ENCODE peak calls at places on chromosomes 11 and 22, in five cellular contexts. One of them, this sample, is unnamed.

GRCh38 chr11:18633256-18634139 is 644 bp downstream of the SPTY2D1 start:
- DNase-seq in heart left ventricle: no peak
- DNase-seq in IMR-90: peak
- DNase-seq in body of pancreas: no peak
- DNase-seq in esophagus squamous epithelium: no peak
- DNase-seq in this sample: no peak

GRCh38 chr22:39332441-39333064 is 13.1 kb upstream of the RPL3 start:
- DNase-seq in heart left ventricle: no peak
- DNase-seq in IMR-90: no peak
- DNase-seq in body of pancreas: peak
- DNase-seq in esophagus squamous epithelium: no peak
- DNase-seq in this sample: no peak

GRCh38 chr22:46697811-46698515 is 40.1 kb downstream of the CERK start:
- DNase-seq in heart left ventricle: no peak
- DNase-seq in IMR-90: no peak
- DNase-seq in body of pancreas: no peak
- DNase-seq in esophagus squamous epithelium: no peak
- DNase-seq in this sample: no peak

GRCh38 chr11:84097186-84097585 is 811.0 kb upstream of the CCDC90B start:
- DNase-seq in heart left ventricle: no peak
- DNase-seq in IMR-90: no peak
- DNase-seq in body of pancreas: no peak
- DNase-seq in esophagus squamous epithelium: no peak
- DNase-seq in this sample: no peak

GRCh38 chr22:33162196-33162595 is 104.0 kb upstream of the SYN3 start:
- DNase-seq in heart left ventricle: no peak
- DNase-seq in IMR-90: no peak
- DNase-seq in body of pancreas: no peak
- DNase-seq in esophagus squamous epithelium: no peak
- DNase-seq in this sample: no peak

GRCh38 chr11:54832676-54833075 is 126.0 kb downstream of the OR4A5 start:
- DNase-seq in heart left ventricle: no peak
- DNase-seq in IMR-90: no peak
- DNase-seq in body of pancreas: no peak
- DNase-seq in esophagus squamous epithelium: no peak
- DNase-seq in this sample: no peak

GRCh38 chr11:12518606-12519385 is 141.4 kb downstream of the PARVA start:
- DNase-seq in heart left ventricle: no peak
- DNase-seq in IMR-90: no peak
- DNase-seq in body of pancreas: no peak
- DNase-seq in esophagus squamous epithelium: no peak
- DNase-seq in this sample: no peak

GRCh38 chr11:108629274-108629673 is 35.6 kb upstream of the DDX10 start:
- DNase-seq in heart left ventricle: no peak
- DNase-seq in IMR-90: no peak
- DNase-seq in body of pancreas: no peak
- DNase-seq in esophagus squamous epithelium: no peak
- DNase-seq in this sample: no peak

GRCh38 chr11:45237666-45238348 is 48.3 kb downstream of the SYT13 start:
- DNase-seq in heart left ventricle: no peak
- DNase-seq in IMR-90: no peak
- DNase-seq in body of pancreas: no peak
- DNase-seq in esophagus squamous epithelium: no peak
- DNase-seq in this sample: no peak

GRCh38 chr11:11349870-11350325 is 3.2 kb downstream of the CSNK2A3 start:
- DNase-seq in heart left ventricle: peak
- DNase-seq in IMR-90: peak
- DNase-seq in body of pancreas: no peak
- DNase-seq in esophagus squamous epithelium: no peak
- DNase-seq in this sample: no peak

GRCh38 chr11:67453816-67454732 is 1.1 kb upstream of the CABP4 start:
- DNase-seq in heart left ventricle: no peak
- DNase-seq in IMR-90: no peak
- DNase-seq in body of pancreas: no peak
- DNase-seq in esophagus squamous epithelium: no peak
- DNase-seq in this sample: no peak

GRCh38 chr11:67452141-67452952 is at the start of gene GPR152:
- DNase-seq in heart left ventricle: no peak
- DNase-seq in IMR-90: no peak
- DNase-seq in body of pancreas: peak
- DNase-seq in esophagus squamous epithelium: no peak
- DNase-seq in this sample: no peak

GRCh38 chr11:67450796-67451657 is 1.5 kb downstream of the GPR152 start:
- DNase-seq in heart left ventricle: no peak
- DNase-seq in IMR-90: no peak
- DNase-seq in body of pancreas: no peak
- DNase-seq in esophagus squamous epithelium: no peak
- DNase-seq in this sample: no peak

GRCh38 chr11:67449116-67449844 is 3.2 kb downstream of the GPR152 start:
- DNase-seq in heart left ventricle: no peak
- DNase-seq in IMR-90: no peak
- DNase-seq in body of pancreas: no peak
- DNase-seq in esophagus squamous epithelium: no peak
- DNase-seq in this sample: no peak

GRCh38 chr11:67451658-67451976 is 912 bp downstream of the GPR152 start:
- DNase-seq in heart left ventricle: no peak
- DNase-seq in IMR-90: no peak
- DNase-seq in body of pancreas: no peak
- DNase-seq in esophagus squamous epithelium: no peak
- DNase-seq in this sample: no peak
- TF ChIP-seq POLR2A in heart left ventricle: no peak
- TF ChIP-seq POLR2A in IMR-90: no peak
- TF ChIP-seq POLR2A in body of pancreas: no peak
- TF ChIP-seq POLR2A in esophagus squamous epithelium: no peak
- TF ChIP-seq POLR2A in this sample: no peak

GRCh38 chr11:69450857-69451220 is 30.6 kb upstream of the LINC01488 start:
- DNase-seq in heart left ventricle: no peak
- DNase-seq in IMR-90: no peak
- DNase-seq in body of pancreas: no peak
- DNase-seq in esophagus squamous epithelium: no peak
- DNase-seq in this sample: peak

GRCh38 chr11:69450064-69450856 is 31.2 kb upstream of the LINC01488 start:
- DNase-seq in heart left ventricle: peak
- DNase-seq in IMR-90: no peak
- DNase-seq in body of pancreas: no peak
- DNase-seq in esophagus squamous epithelium: no peak
- DNase-seq in this sample: peak

GRCh38 chr11:69448471-69449284 is 32.8 kb upstream of the LINC01488 start:
- DNase-seq in heart left ventricle: no peak
- DNase-seq in IMR-90: no peak
- DNase-seq in body of pancreas: no peak
- DNase-seq in esophagus squamous epithelium: no peak
- DNase-seq in this sample: no peak

GRCh38 chr11:69447786-69448185 is 33.7 kb upstream of the LINC01488 start:
- DNase-seq in heart left ventricle: no peak
- DNase-seq in IMR-90: no peak
- DNase-seq in body of pancreas: peak
- DNase-seq in esophagus squamous epithelium: no peak
- DNase-seq in this sample: peak

GRCh38 chr11:69449320-69450063 is 32.0 kb upstream of the LINC01488 start:
- DNase-seq in heart left ventricle: peak
- DNase-seq in IMR-90: peak
- DNase-seq in body of pancreas: peak
- DNase-seq in esophagus squamous epithelium: no peak
- DNase-seq in this sample: peak
- TF ChIP-seq POLR2A in heart left ventricle: no peak
- TF ChIP-seq POLR2A in IMR-90: no peak
- TF ChIP-seq POLR2A in body of pancreas: no peak
- TF ChIP-seq POLR2A in esophagus squamous epithelium: no peak
- TF ChIP-seq POLR2A in this sample: no peak

DNA sequence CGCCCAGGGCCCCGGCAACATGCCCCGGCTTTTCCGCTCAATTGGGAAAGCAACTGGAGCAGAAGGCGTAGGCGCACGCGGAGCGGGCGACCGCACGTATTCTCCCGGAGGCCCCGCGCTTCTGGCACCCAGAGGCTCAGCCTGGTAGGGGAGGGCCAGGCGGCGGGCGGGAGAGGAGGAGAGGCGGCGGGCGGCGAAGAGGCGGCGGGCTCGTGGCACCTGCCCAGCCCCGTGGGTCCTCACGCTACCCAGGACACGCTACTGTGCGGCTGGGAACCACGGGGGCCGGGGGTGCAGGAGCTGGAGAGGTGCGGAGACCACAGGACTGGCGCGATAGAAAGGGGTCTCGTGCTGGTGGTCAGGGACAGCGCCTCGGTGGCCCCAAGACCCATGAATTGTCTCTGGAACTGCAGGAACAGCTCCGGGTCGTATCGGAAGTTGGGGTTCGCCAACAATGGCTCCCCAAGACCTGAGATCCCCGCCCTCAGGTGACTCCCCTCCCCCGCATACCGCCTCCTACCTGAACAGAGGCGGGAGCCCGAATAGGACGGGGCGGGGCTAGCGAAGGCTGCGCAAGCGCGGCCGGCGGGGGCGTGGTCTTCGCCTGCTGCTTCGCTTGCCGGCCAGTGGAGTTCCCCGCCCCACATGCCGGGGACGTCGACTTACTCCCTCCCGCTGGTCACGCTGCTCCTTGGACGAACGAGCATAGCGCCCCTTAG is at the start of gene SLC37A4:
- DNase-seq in heart left ventricle: peak
- DNase-seq in IMR-90: peak
- DNase-seq in body of pancreas: peak
- DNase-seq in esophagus squamous epithelium: peak
- DNase-seq in this sample: peak
- TF ChIP-seq POLR2A in heart left ventricle: peak
- TF ChIP-seq POLR2A in IMR-90: no peak
- TF ChIP-seq POLR2A in body of pancreas: peak
- TF ChIP-seq POLR2A in esophagus squamous epithelium: peak
- TF ChIP-seq POLR2A in this sample: peak

GRCh38 chr11:6481012-6481923 is at the start of the genes ARFIP2 and TIMM10B:
- DNase-seq in heart left ventricle: peak
- DNase-seq in IMR-90: peak
- DNase-seq in body of pancreas: peak
- DNase-seq in esophagus squamous epithelium: peak
- DNase-seq in this sample: peak

GRCh38 chr11:6483015-6483414 is 1.7 kb downstream of the TIMM10B start:
- DNase-seq in heart left ventricle: no peak
- DNase-seq in IMR-90: no peak
- DNase-seq in body of pancreas: no peak
- DNase-seq in esophagus squamous epithelium: no peak
- DNase-seq in this sample: no peak

GRCh38 chr11:6482431-6482830 is 1.1 kb downstream of the TIMM10B start:
- DNase-seq in heart left ventricle: no peak
- DNase-seq in IMR-90: no peak
- DNase-seq in body of pancreas: no peak
- DNase-seq in esophagus squamous epithelium: no peak
- DNase-seq in this sample: no peak

GRCh38 chr11:6481924-6482275 is 599 bp downstream of the TIMM10B start:
- DNase-seq in heart left ventricle: no peak
- DNase-seq in IMR-90: no peak
- DNase-seq in body of pancreas: no peak
- DNase-seq in esophagus squamous epithelium: no peak
- DNase-seq in this sample: no peak

GRCh38 chr11:6480299-6480914 is 724 bp downstream of the ARFIP2 start:
- DNase-seq in heart left ventricle: no peak
- DNase-seq in IMR-90: no peak
- DNase-seq in body of pancreas: peak
- DNase-seq in esophagus squamous epithelium: no peak
- DNase-seq in this sample: no peak
- TF ChIP-seq POLR2A in heart left ventricle: no peak
- TF ChIP-seq POLR2A in IMR-90: no peak
- TF ChIP-seq POLR2A in body of pancreas: no peak
- TF ChIP-seq POLR2A in esophagus squamous epithelium: no peak
- TF ChIP-seq POLR2A in this sample: no peak

DNA sequence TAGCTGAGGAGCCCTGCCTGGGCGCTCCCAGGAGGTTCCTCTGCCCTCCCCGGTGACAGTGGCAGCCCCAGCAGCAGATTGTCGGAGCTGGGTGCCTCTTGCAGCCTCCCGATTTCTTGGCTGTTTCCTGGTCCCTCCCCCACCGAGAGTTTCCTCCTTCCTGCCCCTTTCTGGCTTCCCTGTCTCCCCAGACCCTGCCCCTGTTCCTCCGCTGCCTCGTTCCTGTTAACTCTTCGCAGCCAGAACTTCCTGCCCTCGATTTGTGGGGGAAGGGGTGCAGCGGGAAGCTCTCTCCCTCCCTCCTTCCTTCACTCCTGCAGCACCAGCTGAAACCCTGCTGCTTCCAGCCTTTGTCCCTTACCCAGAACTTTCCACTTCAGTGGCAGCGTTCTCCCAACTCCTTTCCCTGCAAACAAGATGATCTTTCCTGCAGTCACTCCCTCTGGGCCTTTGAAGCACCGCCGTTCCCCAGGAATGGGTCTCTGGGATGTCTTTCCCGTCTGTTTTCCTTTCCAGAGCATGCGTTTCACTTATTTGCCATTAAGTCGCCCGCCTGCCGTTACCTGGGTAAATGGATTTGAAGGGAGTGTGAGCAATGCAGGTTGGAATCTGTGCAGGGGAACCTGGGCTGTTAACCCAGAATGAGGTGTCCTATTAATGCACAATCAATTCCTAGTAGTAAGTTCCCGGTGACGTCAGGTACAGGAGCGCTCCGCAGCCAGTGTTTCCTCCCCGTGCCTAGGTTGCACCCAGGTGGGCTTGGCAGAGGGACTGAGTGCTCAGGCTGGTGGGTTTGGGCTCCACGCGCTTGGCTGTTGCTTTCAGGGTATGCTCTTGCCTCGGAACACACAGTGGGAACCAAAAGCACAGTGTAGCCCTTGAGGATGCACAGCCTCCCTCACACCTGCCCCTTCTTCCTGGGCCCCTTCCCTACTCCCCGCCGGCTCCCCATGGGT is 4.3 kb downstream of the GRK2 start:
- DNase-seq in heart left ventricle: peak
- DNase-seq in IMR-90: no peak
- DNase-seq in body of pancreas: peak
- DNase-seq in esophagus squamous epithelium: no peak
- DNase-seq in this sample: peak
- TF ChIP-seq POLR2A in heart left ventricle: no peak
- TF ChIP-seq POLR2A in IMR-90: no peak
- TF ChIP-seq POLR2A in body of pancreas: no peak
- TF ChIP-seq POLR2A in esophagus squamous epithelium: no peak
- TF ChIP-seq POLR2A in this sample: peak

GRCh38 chr11:65917434-65918210 is 1.2 kb downstream of the C11orf68 start:
- DNase-seq in heart left ventricle: no peak
- DNase-seq in IMR-90: no peak
- DNase-seq in body of pancreas: peak
- DNase-seq in esophagus squamous epithelium: no peak
- DNase-seq in this sample: no peak

GRCh38 chr11:65921033-65921555 is 1.9 kb downstream of the DRAP1 start:
- DNase-seq in heart left ventricle: no peak
- DNase-seq in IMR-90: no peak
- DNase-seq in body of pancreas: no peak
- DNase-seq in esophagus squamous epithelium: no peak
- DNase-seq in this sample: no peak

GRCh38 chr11:65920035-65920802 is 993 bp downstream of the DRAP1 start:
- DNase-seq in heart left ventricle: no peak
- DNase-seq in IMR-90: no peak
- DNase-seq in body of pancreas: no peak
- DNase-seq in esophagus squamous epithelium: no peak
- DNase-seq in this sample: peak

GRCh38 chr11:65918211-65919150 is at the start of gene C11orf68:
- DNase-seq in heart left ventricle: no peak
- DNase-seq in IMR-90: no peak
- DNase-seq in body of pancreas: no peak
- DNase-seq in esophagus squamous epithelium: no peak
- DNase-seq in this sample: no peak

GRCh38 chr11:65919151-65920034 is at the start of gene DRAP1:
- DNase-seq in heart left ventricle: peak
- DNase-seq in IMR-90: peak
- DNase-seq in body of pancreas: peak
- DNase-seq in esophagus squamous epithelium: peak
- DNase-seq in this sample: peak
- TF ChIP-seq POLR2A in heart left ventricle: peak
- TF ChIP-seq POLR2A in IMR-90: peak
- TF ChIP-seq POLR2A in body of pancreas: peak
- TF ChIP-seq POLR2A in esophagus squamous epithelium: peak
- TF ChIP-seq POLR2A in this sample: peak

GRCh38 chr11:62671604-62672528 is at the start of the genes LBHD1 and UQCC3:
- DNase-seq in heart left ventricle: peak
- DNase-seq in IMR-90: peak
- DNase-seq in body of pancreas: peak
- DNase-seq in esophagus squamous epithelium: peak
- DNase-seq in this sample: peak
- TF ChIP-seq POLR2A in heart left ventricle: peak
- TF ChIP-seq POLR2A in IMR-90: peak
- TF ChIP-seq POLR2A in body of pancreas: peak
- TF ChIP-seq POLR2A in esophagus squamous epithelium: peak
- TF ChIP-seq POLR2A in this sample: peak

This sample was measured in right lobe of liver.